ENCODE peak calls at places on chromosomes 1 and 21, in five cellular contexts. J, N, O, B and Q are unnamed samples.

GRCh38 chr21:42614391-42614790 is 39.0 kb upstream of the PDE9A start:
- DNase-seq in O (no peak), B (peak; percentile 46), J (no peak), N (no peak), Q (no peak)

GRCh38 chr1:179206817-179207216 is 22.7 kb downstream of the ABL2 start:
- DNase-seq in N (no peak), J (no peak), O (no peak), B (no peak), Q (no peak)

GRCh38 chr1:2529776-2530500 is at the start of gene HES5:
- DNase-seq in N (no peak), B (no peak), J (no peak), O (no peak), Q (no peak)

GRCh38 chr1:12173631-12174121 is 6.9 kb downstream of the TNFRSF1B start:
- DNase-seq in N (peak; percentile 35), J (no peak), B (peak; percentile 95), O (peak; percentile 67), Q (no peak)

GRCh38 chr1:189125694-189126093 is 1352.0 kb downstream of the BRINP3 start:
- DNase-seq in N (no peak), O (no peak), J (no peak), B (no peak), Q (no peak)

GRCh38 chr1:205317311-205317917 is 4.1 kb downstream of the NUAK2 start:
- DNase-seq in N (no peak), B (no peak), J (peak; percentile 94), O (peak; percentile 94), Q (peak; percentile 72)

GRCh38 chr1:37752213-37752582 is 12.7 kb downstream of the EPHA10 start:
- DNase-seq in O (no peak), J (no peak), B (no peak), N (no peak), Q (no peak)

GRCh38 chr1:76950306-76950705 is 83.0 kb downstream of the ST6GALNAC5 start:
- DNase-seq in J (no peak), B (no peak), O (no peak), N (no peak), Q (no peak)

GRCh38 chr1:9326596-9326995 is 33.9 kb downstream of the SPSB1 start:
- DNase-seq in B (no peak), O (no peak), N (peak; percentile 89), J (no peak), Q (no peak)

GRCh38 chr1:150076066-150076465 is 8.5 kb downstream of the VPS45 start:
- DNase-seq in O (no peak), N (peak; percentile 79), J (no peak), B (no peak), Q (no peak)

GRCh38 chr1:1331068-1331965 is at the start of gene TAS1R3:
- DNase-seq in O (no peak), B (no peak), N (no peak), J (no peak), Q (no peak)

GRCh38 chr1:113320272-113320671 is 70.0 kb upstream of the MAGI3 start:
- DNase-seq in N (no peak), J (no peak), O (no peak), B (no peak), Q (no peak)
- H3K27ac ChIP-seq in N (no peak overlapping the region), J (no peak overlapping the region), O (peak overlapping the region; percentile 13), B (no peak overlapping the region), Q (no peak overlapping the region)

GRCh38 chr21:21279193-21279901 is 281.1 kb downstream of the NCAM2 start:
- DNase-seq in B (no peak), J (no peak), N (no peak), O (no peak), Q (no peak)
- H3K27ac ChIP-seq in B (no peak overlapping the region), J (no peak overlapping the region), N (no peak overlapping the region), O (no peak overlapping the region), Q (no peak overlapping the region)

DNA sequence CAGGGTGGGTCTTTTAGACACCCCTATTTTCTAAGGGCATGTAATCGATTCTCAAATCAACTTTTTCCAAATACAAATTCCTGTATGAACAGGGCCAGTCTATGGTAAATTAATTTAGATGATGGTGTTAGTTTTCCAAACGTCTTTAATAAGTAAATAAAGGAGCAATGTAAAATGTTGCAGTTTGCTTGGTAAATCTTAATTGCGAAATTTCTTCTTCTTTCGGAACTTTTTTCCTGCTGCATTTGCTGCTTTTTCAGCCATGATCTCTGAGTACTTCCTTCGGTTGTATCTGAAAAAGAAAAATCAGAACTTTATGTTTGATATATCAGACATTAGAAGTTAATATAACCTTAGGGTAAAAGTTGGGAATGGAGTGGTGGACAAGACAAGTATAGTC is 9.4 kb downstream of the DNTTIP2 start:
- DNase-seq in N (no peak), B (no peak), O (no peak), J (no peak), Q (no peak)
- H3K27ac ChIP-seq in N (no peak overlapping the region), B (no peak overlapping the region), O (no peak overlapping the region), J (no peak overlapping the region), Q (no peak overlapping the region)

GRCh38 chr1:10799726-10800125 is 3.3 kb upstream of the CASZ1 start:
- DNase-seq in N (no peak), J (no peak), O (peak; percentile 9), B (no peak), Q (no peak)
- H3K27ac ChIP-seq in N (no peak overlapping the region), J (no peak overlapping the region), O (no peak overlapping the region), B (no peak overlapping the region), Q (no peak overlapping the region)

DNA sequence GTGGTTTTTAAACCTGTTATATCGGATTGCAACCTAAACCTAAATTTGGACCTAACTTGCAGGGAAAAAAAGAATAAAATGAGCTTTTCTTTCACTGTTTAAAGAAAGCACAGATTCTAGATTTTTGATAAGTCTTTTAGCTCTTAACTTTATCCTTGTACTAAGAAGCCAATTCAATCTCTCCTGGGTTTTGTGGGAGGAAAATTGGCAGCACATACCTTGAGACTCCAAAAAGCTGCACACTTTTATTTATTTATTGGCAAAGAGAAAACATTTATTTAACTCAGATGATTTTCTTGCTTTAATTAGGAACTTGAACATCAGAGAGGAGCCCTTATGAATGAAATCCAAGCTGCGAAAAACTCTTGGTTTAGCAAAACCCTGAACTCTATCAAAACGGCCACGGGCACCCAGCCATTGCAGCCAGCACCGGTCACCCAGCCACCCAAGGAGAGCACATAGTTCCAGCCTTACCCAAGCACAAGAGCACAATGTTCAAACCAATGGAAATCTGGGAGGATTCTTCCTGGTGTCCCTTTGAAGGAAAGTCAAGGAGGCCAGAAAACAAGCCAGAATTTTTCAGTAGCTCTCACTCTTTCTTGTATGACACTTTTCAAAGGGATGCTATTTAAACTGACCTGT is 10.1 kb upstream of the CACYBP start:
- DNase-seq in N (no peak), J (peak; percentile 68), O (no peak), B (no peak), Q (no peak)
- H3K27ac ChIP-seq in N (no peak overlapping the region), J (peak overlapping the region; percentile 72), O (peak overlapping the region; percentile 82), B (peak overlapping the region; percentile 32), Q (peak overlapping the region; percentile 79)

DNA sequence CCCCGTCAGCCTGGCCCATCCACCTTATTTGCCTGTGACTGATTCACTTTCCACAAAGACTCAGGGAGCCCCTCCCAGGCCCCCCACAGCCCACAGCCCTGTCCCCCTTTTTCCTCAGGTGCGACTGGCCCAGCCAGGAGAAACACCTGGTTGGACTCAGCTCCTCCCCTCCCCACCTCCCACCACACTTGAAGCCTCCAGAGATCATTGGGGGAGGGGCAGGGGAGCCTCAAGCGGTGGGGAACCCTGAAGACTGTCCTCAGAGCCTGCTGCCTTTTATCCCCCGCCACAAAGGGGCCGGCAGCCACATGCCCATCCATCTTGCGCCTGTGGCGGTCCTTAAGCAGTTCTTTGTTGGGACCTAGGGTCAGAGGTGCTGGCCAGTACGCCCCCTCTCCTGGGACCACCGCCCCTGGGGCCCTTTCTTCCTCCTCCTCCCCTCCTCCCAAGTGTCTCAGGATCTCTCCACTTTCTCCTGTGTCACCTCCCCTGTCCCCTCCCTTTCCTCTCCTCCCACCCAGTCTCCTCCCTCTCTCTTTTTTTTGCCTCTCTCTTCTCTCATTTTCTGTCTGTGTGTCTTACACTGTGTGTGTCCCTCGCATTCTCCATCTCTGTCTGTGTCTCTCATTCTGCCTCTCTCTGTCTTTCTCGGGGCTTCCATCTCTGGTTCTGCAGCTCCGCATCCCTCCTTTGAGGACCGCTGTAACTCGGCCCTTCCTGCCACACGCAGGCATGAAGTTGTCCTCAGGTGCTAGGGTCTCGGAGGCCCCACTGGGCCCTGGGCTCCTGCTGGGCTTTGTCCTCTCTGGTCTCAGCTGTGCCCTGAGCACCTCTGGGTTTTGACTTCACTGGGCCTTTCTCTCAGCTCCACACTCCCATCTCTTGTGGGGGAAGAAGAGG is 12.2 kb downstream of the CRABP2 start:
- DNase-seq in O (peak; percentile 61), B (no peak), J (no peak), N (no peak), Q (no peak)
- H3K27ac ChIP-seq in O (no peak overlapping the region), B (no peak overlapping the region), J (no peak overlapping the region), N (no peak overlapping the region), Q (no peak overlapping the region)

GRCh38 chr1:153790996-153791855 is 16.0 kb downstream of the SLC27A3 start:
- DNase-seq in J (peak; percentile 59), N (peak; percentile 94), O (peak; percentile 78), B (no peak), Q (peak; percentile 67)
- H3K27ac ChIP-seq in J (peak overlapping the region; percentile 69), N (peak overlapping the region; percentile 93), O (peak overlapping the region; percentile 77), B (no peak overlapping the region), Q (peak overlapping the region; percentile 93)

DNA sequence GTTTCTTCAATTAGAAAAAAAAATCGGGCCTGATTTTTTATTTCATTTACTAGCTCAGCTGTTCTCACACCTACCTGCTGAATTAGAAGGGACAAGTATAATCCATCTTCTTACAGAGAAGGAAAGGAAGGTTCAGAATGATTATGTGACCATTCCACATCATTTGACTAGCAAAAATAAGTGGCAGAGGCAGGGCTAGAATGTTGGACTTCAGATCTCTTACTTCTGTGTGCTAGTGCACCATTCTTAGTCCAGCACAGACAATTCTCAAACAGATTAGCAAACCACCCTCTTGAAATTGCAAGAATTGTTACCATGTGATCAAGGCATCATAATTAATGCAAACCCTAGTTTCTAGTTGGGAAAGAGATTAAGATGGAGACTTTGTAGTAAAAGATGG is 32.7 kb downstream of the CTH start:
- DNase-seq in N (no peak), B (no peak), J (no peak), O (no peak), Q (no peak)
- H3K27ac ChIP-seq in N (no peak overlapping the region), B (no peak overlapping the region), J (no peak overlapping the region), O (no peak overlapping the region), Q (no peak overlapping the region)